ENCODE peak calls at places on chromosome 5, in nine cellular contexts. K is stimulated activated CD8-positive, alpha-beta memory T cell treated with anti-CD3 and anti-CD28 coated beads, Interleukin-12 subunit alpha, Interleukin-12 subunit beta, amount 100 ng/mL, for 1 hour; J is NCI-H1694; B is NCI-H2171 treated with DMSO at 0.1 percent for 48 hours; Y is A172; X is posterior cingulate gyrus; E is NCI-H2107; V is T-helper 17 cell; H is epithelial cell of esophagus. L is an unnamed sample.

GRCh38 chr5:66410056-66410455 is 186.1 kb upstream of the MAST4 start:
- DNase-seq in J (no peak), E (no peak), B (no peak), H (no peak), Y (no peak), K (no peak), V (no peak), X (no peak), L (no peak)

GRCh38 chr5:72032769-72033168 is 74.5 kb upstream of the MAP1B start:
- DNase-seq in B (no peak), X (no peak), J (no peak), E (no peak), K (no peak), H (no peak), Y (no peak), V (no peak), L (no peak)

GRCh38 chr5:56029457-56029856 is 34.7 kb upstream of the IL6ST start:
- DNase-seq in Y (no peak), K (no peak), X (no peak), H (no peak), E (no peak), V (no peak), J (no peak), B (no peak), L (no peak)

GRCh38 chr5:100904259-100904822 is 1.3 kb upstream of the ST8SIA4 start:
- DNase-seq in Y (no peak), B (no peak), V (peak), K (peak), J (no peak), E (no peak), H (no peak), X (no peak), L (no peak)

GRCh38 chr5:81422671-81423070 is 28.7 kb upstream of the ACOT12 start:
- DNase-seq in H (peak), Y (peak), X (no peak), E (no peak), V (no peak), B (no peak), J (no peak), K (no peak), L (no peak)

GRCh38 chr5:113218200-113218599 is 216.6 kb downstream of the TSSK1B start:
- DNase-seq in J (no peak), H (no peak), B (peak), E (no peak), K (no peak), V (no peak), X (no peak), Y (no peak), L (no peak)

GRCh38 chr5:142571921-142572320 is 114.0 kb downstream of the FGF1 start:
- DNase-seq in Y (no peak), V (no peak), K (no peak), X (no peak), E (no peak), B (no peak), J (no peak), H (no peak), L (no peak)

GRCh38 chr5:78287833-78288232 is 6.7 kb downstream of the AP3B1 start:
- DNase-seq in X (no peak), B (no peak), V (no peak), E (no peak), H (peak), K (no peak), J (no peak), Y (peak), L (peak)

GRCh38 chr5:59789894-59790293 is 103.6 kb downstream of the PDE4D start:
- DNase-seq in K (no peak), Y (no peak), J (no peak), X (no peak), H (no peak), B (no peak), V (no peak), E (no peak), L (no peak)

GRCh38 chr5:149285153-149285552 is 13.5 kb downstream of the AFAP1L1 start:
- DNase-seq in E (no peak), H (peak), J (no peak), B (no peak), K (no peak), V (no peak), X (no peak), Y (no peak), L (peak)

GRCh38 chr5:174100490-174100889 is 55.0 kb downstream of the NSG2 start:
- DNase-seq in H (no peak), Y (no peak), V (no peak), B (no peak), E (no peak), X (no peak), J (no peak), K (no peak), L (no peak)

GRCh38 chr5:56291058-56291404 is 57.9 kb upstream of the ANKRD55 start:
- DNase-seq in V (no peak), H (no peak), Y (no peak), B (no peak), X (no peak), E (no peak), K (no peak), J (no peak), L (no peak)

GRCh38 chr5:142808778-142809606 is 38.8 kb downstream of the ARHGAP26 start:
- DNase-seq in E (no peak), X (peak), K (no peak), J (no peak), V (no peak), B (peak), H (no peak), Y (no peak), L (no peak)

GRCh38 chr5:172897691-172898512 is 61.3 kb upstream of the RPL26L1 start:
- DNase-seq in B (no peak), E (no peak), H (no peak), X (no peak), J (no peak), K (no peak), V (no peak), Y (peak), L (no peak)

GRCh38 chr5:76789991-76790571 is 28.7 kb upstream of the F2RL1 start:
- DNase-seq in V (no peak), E (no peak), K (no peak), H (peak), Y (no peak), J (no peak), B (no peak), X (no peak), L (peak)

GRCh38 chr5:139458580-139459407 is 3.7 kb downstream of the ECSCR start:
- DNase-seq in V (peak), K (peak), B (no peak), H (peak), X (no peak), Y (peak), J (no peak), E (no peak), L (no peak)

GRCh38 chr5:180072256-180072548 is 643 bp upstream of the RNF130 start:
- DNase-seq in K (no peak), H (no peak), J (no peak), E (no peak), B (no peak), X (no peak), V (no peak), Y (no peak), L (no peak)

GRCh38 chr5:134103998-134104612 is 10.4 kb upstream of the TCF7 start:
- DNase-seq in K (no peak), H (no peak), V (no peak), X (no peak), J (no peak), B (no peak), Y (no peak), E (no peak), L (no peak)

L was measured in foreskin keratinocyte.